ENCODE peak calls at places on chromosomes 3 and 15, in seven cellular contexts. P, E, G, L, F, W and Y are unnamed samples.

GRCh38 chr15:96273317-96274086 is 57.0 kb upstream of the NR2F2 start:
- DNase-seq in P (peak), E (no peak), G (no peak), L (peak), F (no peak), W (peak), Y (peak)

GRCh38 chr15:28942046-28942445 is 56.3 kb downstream of the APBA2 start:
- DNase-seq in P (no peak), E (peak), G (no peak), L (no peak), F (no peak), W (no peak), Y (no peak)

GRCh38 chr3:24387493-24387892 is 107.2 kb downstream of the THRB start:
- DNase-seq in P (no peak), E (no peak), G (no peak), L (no peak), F (no peak), W (no peak), Y (peak)

GRCh38 chr3:117355566-117355965 is 646.0 kb downstream of the TUSC7 start:
- DNase-seq in P (peak), E (peak), G (no peak), L (peak), F (peak), W (no peak), Y (no peak)

GRCh38 chr15:66498501-66499386 is 1.2 kb upstream of the SNAPC5 start:
- DNase-seq in P (peak), E (no peak), G (no peak), L (peak), F (no peak), W (peak), Y (peak)

GRCh38 chr15:92809880-92810361 is 90.2 kb upstream of the CHD2 start:
- DNase-seq in P (peak), E (no peak), G (no peak), L (peak), F (no peak), W (peak), Y (no peak)

GRCh38 chr15:29844290-29844903 is 22.1 kb upstream of the TJP1 start:
- DNase-seq in P (peak), E (no peak), G (no peak), L (no peak), F (no peak), W (peak), Y (peak)

GRCh38 chr15:67067930-67068542 is 2.6 kb downstream of the SMAD3 start:
- DNase-seq in P (peak), E (no peak), G (no peak), L (peak), F (no peak), W (no peak), Y (no peak)

GRCh38 chr3:170387952-170388351 is 30.4 kb downstream of the SKIL start:
- DNase-seq in P (peak), E (no peak), G (no peak), L (no peak), F (no peak), W (peak), Y (no peak)

GRCh38 chr3:61983479-61983878 is 389.9 kb downstream of the FEZF2 start:
- DNase-seq in P (peak), E (no peak), G (no peak), L (no peak), F (no peak), W (no peak), Y (peak)

GRCh38 chr3:191382661-191383060 is 52.3 kb upstream of the UTS2B start:
- DNase-seq in P (no peak), E (no peak), G (no peak), L (no peak), F (no peak), W (no peak), Y (no peak)

GRCh38 chr3:132378846-132379245 is 38.5 kb upstream of the DNAJC13 start:
- DNase-seq in P (no peak), E (no peak), G (no peak), L (no peak), F (no peak), W (no peak), Y (no peak)

GRCh38 chr3:128487813-128488635 is 5.0 kb downstream of the GATA2 start:
- DNase-seq in P (peak), E (peak), G (no peak), L (peak), F (peak), W (peak), Y (peak)

GRCh38 chr3:172512363-172512762 is 10.9 kb downstream of the TNFSF10 start:
- DNase-seq in P (no peak), E (no peak), G (no peak), L (no peak), F (no peak), W (peak), Y (peak)

GRCh38 chr3:101310580-101311375 is 9.6 kb downstream of the IMPG2 start:
- DNase-seq in P (peak), E (no peak), G (no peak), L (no peak), F (no peak), W (peak), Y (no peak)

GRCh38 chr15:60118564-60119080 is 114.5 kb downstream of the FOXB1 start:
- DNase-seq in P (no peak), E (peak), G (peak), L (no peak), F (no peak), W (no peak), Y (no peak)

GRCh38 chr15:57218826-57219576 is 157.3 kb upstream of the CGNL1 start:
- DNase-seq in P (peak), E (peak), G (peak), L (peak), F (no peak), W (peak), Y (no peak)

GRCh38 chr3:183193762-183194701 is 31.5 kb upstream of the LAMP3 start:
- DNase-seq in P (peak), E (no peak), G (no peak), L (no peak), F (no peak), W (no peak), Y (no peak)

GRCh38 chr15:86611392-86612040 is 531.8 kb downstream of the AGBL1 start:
- DNase-seq in P (no peak), E (no peak), G (no peak), L (peak), F (no peak), W (peak), Y (no peak)

GRCh38 chr15:94125131-94125530 is 106.2 kb upstream of the MCTP2 start:
- DNase-seq in P (peak), E (no peak), G (no peak), L (no peak), F (no peak), W (no peak), Y (no peak)

GRCh38 chr3:100032262-100032661 is 82.0 kb downstream of the FILIP1L start:
- DNase-seq in P (peak), E (no peak), G (no peak), L (peak), F (no peak), W (peak), Y (peak)

GRCh38 chr3:185308126-185308754 is 54.4 kb upstream of the EHHADH start:
- DNase-seq in P (peak), E (peak), G (peak), L (peak), F (peak), W (peak), Y (peak)

GRCh38 chr15:68258684-68259083 is 18.9 kb upstream of the FEM1B start:
- DNase-seq in P (no peak), E (no peak), G (no peak), L (no peak), F (no peak), W (no peak), Y (no peak)

GRCh38 chr15:25971053-25971452 is 107.9 kb upstream of the ATP10A start:
- DNase-seq in P (peak), E (no peak), G (no peak), L (no peak), F (no peak), W (no peak), Y (peak)

GRCh38 chr3:53809764-53810400 is 36.3 kb downstream of the CHDH start:
- DNase-seq in P (no peak), E (peak), G (no peak), L (no peak), F (no peak), W (no peak), Y (no peak)

GRCh38 chr3:184455991-184456390 is 76.1 kb downstream of the CHRD start:
- DNase-seq in P (no peak), E (no peak), G (no peak), L (no peak), F (no peak), W (no peak), Y (no peak)

GRCh38 chr3:50807266-50807665 is 132.5 kb downstream of the DOCK3 start:
- DNase-seq in P (no peak), E (no peak), G (no peak), L (no peak), F (no peak), W (no peak), Y (no peak)

GRCh38 chr3:158685151-158685550 is 12.7 kb upstream of the LXN start:
- DNase-seq in P (no peak), E (no peak), G (no peak), L (no peak), F (no peak), W (no peak), Y (no peak)

GRCh38 chr3:33077976-33078375 is 19.0 kb downstream of the GLB1 start:
- DNase-seq in P (no peak), E (no peak), G (no peak), L (no peak), F (no peak), W (no peak), Y (no peak)

GRCh38 chr3:104673981-104674380 is 692.7 kb upstream of the ALCAM start:
- DNase-seq in P (peak), E (no peak), G (no peak), L (no peak), F (no peak), W (no peak), Y (no peak)

GRCh38 chr3:66593978-66594377 is 93.2 kb upstream of the LRIG1 start:
- DNase-seq in P (peak), E (no peak), G (no peak), L (peak), F (no peak), W (peak), Y (no peak)

GRCh38 chr15:72237286-72238224 is 6.6 kb upstream of the PKM start:
- DNase-seq in P (peak), E (peak), G (no peak), L (peak), F (no peak), W (peak), Y (peak)

GRCh38 chr3:131988209-131988608 is 46.6 kb downstream of the CPNE4 start:
- DNase-seq in P (no peak), E (no peak), G (no peak), L (no peak), F (no peak), W (no peak), Y (no peak)

GRCh38 chr15:84402856-84403608 is 167.5 kb downstream of the GOLGA6L4 start:
- DNase-seq in P (no peak), E (no peak), G (no peak), L (no peak), F (peak), W (no peak), Y (no peak)

GRCh38 chr3:30193625-30194044 is 412.8 kb upstream of the TGFBR2 start:
- DNase-seq in P (no peak), E (no peak), G (no peak), L (no peak), F (no peak), W (no peak), Y (no peak)

GRCh38 chr3:123110953-123111615 is 44.3 kb downstream of the PDIA5 start:
- DNase-seq in P (no peak), E (no peak), G (no peak), L (no peak), F (no peak), W (no peak), Y (no peak)

GRCh38 chr3:79497447-79498111 is 270.2 kb downstream of the ROBO1 start:
- DNase-seq in P (peak), E (no peak), G (no peak), L (peak), F (no peak), W (peak), Y (peak)

GRCh38 chr3:58536501-58537411 is at the start of gene ACOX2:
- DNase-seq in P (peak), E (no peak), G (no peak), L (no peak), F (no peak), W (peak), Y (no peak)

GRCh38 chr3:64417816-64418215 is 192.6 kb upstream of the PRICKLE2 start:
- DNase-seq in P (peak), E (no peak), G (peak), L (peak), F (no peak), W (peak), Y (no peak)

DNA sequence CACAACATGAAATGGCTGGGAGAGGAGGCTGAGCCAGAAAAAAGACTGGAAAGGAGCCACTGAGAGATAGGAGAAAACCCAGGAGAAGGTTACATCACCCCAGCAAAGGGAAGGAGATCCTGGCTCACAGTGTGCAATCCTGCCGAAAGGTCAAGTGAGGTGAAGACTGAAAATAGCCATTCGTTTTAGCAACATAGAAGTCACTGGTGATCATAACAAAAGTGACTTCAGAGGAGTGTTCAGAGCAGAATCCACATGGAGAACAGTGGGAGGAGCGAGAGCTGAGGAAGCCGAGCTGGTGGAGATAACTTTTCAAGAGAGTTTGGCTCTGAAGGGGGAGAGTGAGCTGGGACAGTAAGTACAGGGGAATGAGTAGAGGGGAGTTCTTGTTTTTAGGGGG is 5.4 kb upstream of the HEG1 start:
- DNase-seq in P (peak), E (no peak), G (no peak), L (no peak), F (no peak), W (peak), Y (peak)
- H3K23ac ChIP-seq in P (peak), E (no peak), G (no peak), L (no peak), F (no peak), W (no peak), Y (no peak)

GRCh38 chr15:73628102-73628501 is 5.1 kb downstream of the NPTN start:
- DNase-seq in P (no peak), E (no peak), G (no peak), L (no peak), F (no peak), W (no peak), Y (no peak)

GRCh38 chr15:73630030-73630429 is 3.2 kb downstream of the NPTN start:
- DNase-seq in P (no peak), E (no peak), G (no peak), L (no peak), F (no peak), W (peak), Y (no peak)

GRCh38 chr15:73624530-73624929 is 8.7 kb downstream of the NPTN start:
- DNase-seq in P (peak), E (no peak), G (no peak), L (no peak), F (no peak), W (peak), Y (no peak)

GRCh38 chr15:73628976-73629854 is 4.0 kb downstream of the NPTN start:
- DNase-seq in P (no peak), E (no peak), G (no peak), L (no peak), F (no peak), W (peak), Y (peak)

DNA sequence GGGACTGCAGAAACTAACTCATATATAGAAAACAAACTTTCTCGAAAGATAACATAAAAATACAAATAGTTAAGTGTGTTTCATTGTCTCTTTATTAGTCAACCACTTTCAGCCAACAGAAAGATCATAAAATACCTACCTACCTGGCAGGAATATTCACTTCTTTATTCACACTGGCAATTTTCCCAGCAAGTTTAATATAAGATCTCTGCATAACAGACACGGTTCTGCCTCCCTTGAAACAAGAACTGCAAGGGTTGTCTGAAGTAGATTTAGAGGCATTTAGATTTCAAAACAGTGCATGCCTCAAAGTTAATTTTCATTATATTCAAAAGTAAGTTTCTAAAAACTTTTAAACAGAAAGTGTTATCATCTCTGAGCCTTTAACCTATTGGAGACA is 7.1 kb downstream of the NPTN start:
- DNase-seq in P (no peak), E (no peak), G (no peak), L (no peak), F (no peak), W (no peak), Y (no peak)
- H3K23ac ChIP-seq in P (no peak), E (no peak), G (no peak), L (no peak), F (no peak), W (no peak), Y (no peak)

GRCh38 chr3:120642368-120642948 is 39.6 kb downstream of the HGD start:
- DNase-seq in P (peak), E (no peak), G (no peak), L (peak), F (no peak), W (peak), Y (peak)

GRCh38 chr3:120646771-120647449 is 35.1 kb downstream of the HGD start:
- DNase-seq in P (no peak), E (no peak), G (no peak), L (no peak), F (no peak), W (no peak), Y (no peak)

GRCh38 chr3:120641696-120642246 is 40.3 kb downstream of the HGD start:
- DNase-seq in P (no peak), E (no peak), G (no peak), L (no peak), F (no peak), W (no peak), Y (no peak)

GRCh38 chr3:120648290-120648689 is 33.7 kb downstream of the HGD start:
- DNase-seq in P (peak), E (no peak), G (no peak), L (no peak), F (no peak), W (no peak), Y (no peak)

DNA sequence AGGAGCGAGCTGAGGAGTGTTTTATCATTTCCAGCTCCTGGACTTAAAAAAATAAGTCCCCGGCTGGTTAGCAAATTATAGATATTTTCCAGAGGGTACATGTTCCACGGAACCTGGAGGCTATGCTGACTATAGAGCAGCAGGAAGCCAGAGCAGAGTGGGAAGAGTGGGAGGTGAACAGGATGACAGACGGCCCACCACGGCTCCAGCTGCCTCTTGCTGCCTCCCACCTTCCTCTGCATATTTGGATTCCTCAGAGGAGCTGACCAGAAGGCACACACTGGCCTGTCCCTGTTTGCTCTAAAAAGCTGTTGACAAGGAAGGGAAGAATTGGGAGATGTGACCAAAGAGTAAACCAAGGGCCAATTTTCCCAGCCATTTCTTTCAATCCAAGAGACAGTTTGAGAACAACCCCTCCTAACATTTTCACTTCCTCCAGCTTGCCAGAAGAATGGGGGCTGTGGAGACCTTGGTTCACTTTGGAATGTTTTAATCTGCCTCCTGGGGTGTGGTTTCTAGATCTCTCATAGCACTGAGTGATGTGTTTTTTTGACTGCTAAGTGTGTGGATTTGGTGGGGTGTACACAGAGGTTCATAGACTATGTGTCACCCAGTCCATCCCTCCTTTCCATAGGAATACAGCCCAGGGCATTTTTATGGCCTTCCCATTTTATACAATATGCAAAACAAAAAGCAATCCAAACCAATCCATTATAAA is 36.8 kb downstream of the HGD start:
- DNase-seq in P (peak), E (no peak), G (no peak), L (peak), F (no peak), W (no peak), Y (no peak)
- H3K23ac ChIP-seq in P (no peak), E (no peak), G (no peak), L (no peak), F (no peak), W (no peak), Y (no peak)

GRCh38 chr3:194637066-194637465 is 3.8 kb upstream of the TMEM44 start:
- DNase-seq in P (no peak), E (no peak), G (no peak), L (peak), F (no peak), W (no peak), Y (no peak)
- H3K23ac ChIP-seq in P (no peak), E (no peak), G (no peak), L (no peak), F (no peak), W (peak), Y (no peak)

DNA sequence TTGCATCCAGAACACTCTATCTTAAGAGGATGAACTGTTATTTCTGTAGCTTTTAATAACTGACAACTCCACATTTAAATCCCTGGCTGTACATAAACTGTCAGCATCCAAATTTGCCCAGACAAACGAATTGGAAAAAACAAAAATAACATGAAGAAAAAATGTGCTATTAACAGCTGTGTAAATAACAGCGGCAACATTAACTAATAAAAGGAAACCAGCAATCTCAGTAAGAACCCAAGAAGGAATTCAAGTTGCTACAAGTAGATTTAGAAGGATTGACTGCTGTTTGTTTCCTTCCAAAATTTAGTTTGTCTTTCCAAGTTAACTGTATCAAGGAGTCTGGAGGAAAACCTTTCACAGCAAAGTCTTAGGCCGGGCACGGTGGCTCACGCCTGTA is 550.6 kb upstream of the MDFIC2 start:
- DNase-seq in P (no peak), E (no peak), G (no peak), L (no peak), F (no peak), W (no peak), Y (no peak)
- H3K23ac ChIP-seq in P (no peak), E (no peak), G (no peak), L (no peak), F (no peak), W (no peak), Y (no peak)

DNA sequence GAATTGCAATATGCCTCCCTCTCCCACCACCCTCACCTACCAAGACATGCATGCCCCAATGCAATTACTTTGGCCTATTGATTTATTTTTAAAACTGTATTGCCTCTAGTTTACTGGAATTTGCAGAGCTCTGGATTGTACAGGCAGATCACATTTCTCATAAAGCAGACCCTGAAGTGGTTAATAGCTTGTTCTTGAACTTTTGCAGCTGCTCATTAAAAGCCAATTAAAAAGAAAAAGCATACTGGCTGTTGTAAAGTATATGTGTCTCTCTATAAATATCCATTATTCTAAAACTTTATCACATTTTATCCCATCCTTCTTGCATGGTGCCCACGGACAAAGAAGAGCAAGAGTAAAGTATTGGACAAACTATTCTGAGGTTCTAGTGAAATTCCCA is 221.5 kb upstream of the TOPAZ1 start:
- DNase-seq in P (no peak), E (no peak), G (no peak), L (no peak), F (no peak), W (no peak), Y (no peak)
- H3K23ac ChIP-seq in P (no peak), E (no peak), G (no peak), L (no peak), F (no peak), W (no peak), Y (no peak)